ENCODE peak calls at places on chromosomes 13 and 19, in five cellular contexts. P, V, H, D and B are unnamed samples. For H3K27me3, the result is how much of the 10 kb centered on the place peaks cover.

GRCh38 chr13:80814541-80814940 is 473.6 kb upstream of the SPRY2 start:
- DNase-seq in V (no peak), P (no peak), D (no peak), H (no peak), B (no peak)

GRCh38 chr19:5143471-5144411 is 174.8 kb downstream of the KDM4B start:
- DNase-seq in V (no peak), D (no peak), H (no peak), P (peak), B (no peak)

GRCh38 chr19:16778796-16779411 is 50.3 kb upstream of the SIN3B start:
- DNase-seq in H (no peak), V (peak), D (peak), P (peak), B (peak)

GRCh38 chr19:17957149-17957849 is 9.6 kb upstream of the KCNN1 start:
- DNase-seq in D (no peak), V (no peak), H (no peak), P (no peak), B (no peak)

GRCh38 chr13:79491715-79492114 is 10.8 kb downstream of the NDFIP2 start:
- DNase-seq in V (no peak), H (no peak), D (no peak), P (no peak), B (no peak)

GRCh38 chr13:79447141-79447540 is 33.8 kb upstream of the NDFIP2 start:
- DNase-seq in H (no peak), P (no peak), V (no peak), D (peak), B (no peak)

GRCh38 chr19:294819-295686 is 3.9 kb upstream of the PLPP2 start:
- DNase-seq in D (peak), V (no peak), H (no peak), P (peak), B (peak)

GRCh38 chr13:26377038-26377437 is 123.1 kb downstream of the CDK8 start:
- DNase-seq in V (no peak), H (no peak), D (peak), P (peak), B (peak)

GRCh38 chr13:98848736-98849135 is 96.3 kb upstream of the SLC15A1 start:
- DNase-seq in V (no peak), H (no peak), D (no peak), P (no peak), B (no peak)

GRCh38 chr13:104871456-104871855 is 1664.0 kb downstream of the EFNB2 start:
- DNase-seq in H (no peak), P (no peak), D (no peak), V (no peak), B (no peak)
- H3K27me3 ChIP-seq in H (under half), P (under half), D (under half), V (under half), B (under half)

GRCh38 chr13:27813826-27814225 is 21.5 kb downstream of the GSX1 start:
- DNase-seq in D (no peak), P (no peak), H (no peak), V (no peak), B (no peak)
- H3K27me3 ChIP-seq in D (half or more), P (under half), H (under half), V (under half), B (under half)

DNA sequence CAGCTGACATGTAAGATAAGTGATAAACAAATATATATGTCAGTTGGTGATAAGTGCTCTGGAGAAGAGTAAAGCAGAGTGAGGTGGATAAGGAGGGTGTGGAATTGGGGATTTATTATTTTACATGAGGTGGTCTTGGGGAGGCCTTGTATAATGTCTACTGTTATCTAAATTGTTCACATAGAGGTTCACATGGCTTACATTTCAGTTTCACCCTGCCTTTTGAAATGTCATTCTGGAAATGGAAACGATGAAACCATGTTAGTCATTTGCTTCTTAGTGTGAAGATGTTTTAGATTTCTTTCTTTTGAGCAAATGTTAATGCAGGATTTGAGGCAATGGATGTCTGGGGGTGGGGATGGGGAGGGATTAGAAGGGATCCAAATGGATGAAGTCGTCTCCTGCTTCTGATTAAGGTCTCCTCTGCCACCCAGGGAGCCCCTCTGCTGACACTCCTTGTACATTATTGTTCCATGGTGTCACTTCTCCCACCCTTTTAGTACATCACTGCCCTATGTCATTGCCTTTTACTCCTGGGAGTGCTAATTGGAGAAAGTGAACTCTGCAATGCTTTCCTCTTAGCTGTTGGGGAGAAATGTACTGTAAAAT is 14.0 kb downstream of the B3GLCT start:
- DNase-seq in H (no peak), P (no peak), D (no peak), V (no peak), B (no peak)
- H3K27me3 ChIP-seq in H (under half), P (under half), D (under half), V (under half), B (under half)

GRCh38 chr19:14368011-14368513 is 13.2 kb upstream of the ADGRE5 start:
- DNase-seq in H (no peak), D (no peak), V (no peak), P (no peak), B (no peak)

GRCh38 chr19:14367016-14367415 is 14.2 kb upstream of the ADGRE5 start:
- DNase-seq in H (no peak), P (no peak), D (no peak), V (no peak), B (no peak)

GRCh38 chr19:14363203-14364097 is 17.8 kb upstream of the ADGRE5 start:
- DNase-seq in P (peak), D (peak), V (peak), H (no peak), B (peak)

GRCh38 chr19:14369399-14370168 is 11.7 kb upstream of the ADGRE5 start:
- DNase-seq in P (peak), H (no peak), D (no peak), V (no peak), B (no peak)

DNA sequence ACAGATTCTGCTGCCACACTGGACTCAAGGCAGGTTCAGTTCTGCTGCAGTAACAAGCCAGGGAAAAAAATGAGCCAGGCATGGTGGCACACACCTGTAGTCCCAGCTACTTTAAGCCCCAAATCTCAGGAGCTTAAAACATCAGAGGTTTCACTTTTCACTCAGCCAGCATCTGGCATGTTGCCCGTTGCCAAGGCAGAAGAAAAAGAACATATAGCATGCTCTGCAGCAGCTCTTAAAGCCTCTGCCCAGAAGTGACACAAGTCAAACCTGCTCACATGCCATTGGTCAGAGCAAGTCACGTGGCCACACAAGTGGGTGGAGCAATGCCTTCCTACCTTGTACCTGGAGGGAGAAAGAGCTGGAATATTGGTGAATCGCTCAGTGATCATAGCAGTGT is 14.7 kb upstream of the ADGRE5 start:
- DNase-seq in H (peak), P (peak), D (peak), V (peak), B (peak)
- H3K27me3 ChIP-seq in H (under half), P (under half), D (under half), V (under half), B (under half)